ENCODE peak calls at places on chromosomes 4 and X, in five cellular contexts. One of them, this sample, is unnamed.

GRCh38 chrX:66504481-66504880 is 134.4 kb downstream of the EDA2R start:
- DNase-seq in retinal pigment epithelial cell: no peak
- DNase-seq in OCI-LY7: no peak
- DNase-seq in GM23338: no peak
- DNase-seq in hepatocyte: no peak
- DNase-seq in this sample: no peak

GRCh38 chr4:162010362-162010761 is 153.4 kb downstream of the FSTL5 start:
- DNase-seq in retinal pigment epithelial cell: no peak
- DNase-seq in OCI-LY7: no peak
- DNase-seq in GM23338: no peak
- DNase-seq in hepatocyte: no peak
- DNase-seq in this sample: peak; percentile 2

GRCh38 chr4:81424336-81424735 is 47.4 kb downstream of the RASGEF1B start:
- DNase-seq in retinal pigment epithelial cell: no peak
- DNase-seq in OCI-LY7: no peak
- DNase-seq in GM23338: peak; percentile 17
- DNase-seq in hepatocyte: no peak
- DNase-seq in this sample: no peak

GRCh38 chr4:14254252-14254651 is 626.7 kb upstream of the BOD1L1 start:
- DNase-seq in retinal pigment epithelial cell: no peak
- DNase-seq in OCI-LY7: peak; percentile 8
- DNase-seq in GM23338: peak; percentile 71
- DNase-seq in hepatocyte: peak; percentile 39
- DNase-seq in this sample: peak; percentile 11

GRCh38 chr4:67687639-67688038 is 13.3 kb downstream of the UBA6 start:
- DNase-seq in retinal pigment epithelial cell: no peak
- DNase-seq in OCI-LY7: no peak
- DNase-seq in GM23338: no peak
- DNase-seq in hepatocyte: no peak
- DNase-seq in this sample: no peak

GRCh38 chrX:112636951-112637541 is 42.7 kb downstream of the LHFPL1 start:
- DNase-seq in retinal pigment epithelial cell: no peak
- DNase-seq in OCI-LY7: no peak
- DNase-seq in GM23338: no peak
- DNase-seq in hepatocyte: no peak
- DNase-seq in this sample: peak; percentile 93

GRCh38 chr4:105598787-105599186 is 46.4 kb downstream of the ARHGEF38 start:
- DNase-seq in retinal pigment epithelial cell: no peak
- DNase-seq in OCI-LY7: no peak
- DNase-seq in GM23338: no peak
- DNase-seq in hepatocyte: peak; percentile 20
- DNase-seq in this sample: no peak

GRCh38 chr4:26860922-26861433 is 337 bp downstream of the STIM2 start:
- DNase-seq in retinal pigment epithelial cell: no peak
- DNase-seq in OCI-LY7: peak; percentile 76
- DNase-seq in GM23338: peak; percentile 54
- DNase-seq in hepatocyte: peak; percentile 77
- DNase-seq in this sample: peak; percentile 41

GRCh38 chr4:2289311-2289954 is 27.5 kb upstream of the MXD4 start:
- DNase-seq in retinal pigment epithelial cell: no peak
- DNase-seq in OCI-LY7: no peak
- DNase-seq in GM23338: no peak
- DNase-seq in hepatocyte: peak; percentile 2
- DNase-seq in this sample: no peak

GRCh38 chr4:147110968-147111367 is 165.3 kb upstream of the TTC29 start:
- DNase-seq in retinal pigment epithelial cell: no peak
- DNase-seq in OCI-LY7: no peak
- DNase-seq in GM23338: no peak
- DNase-seq in hepatocyte: peak; percentile 29
- DNase-seq in this sample: no peak

GRCh38 chr4:10655968-10656367 is 28.6 kb downstream of the CLNK start:
- DNase-seq in retinal pigment epithelial cell: peak; percentile 35
- DNase-seq in OCI-LY7: no peak
- DNase-seq in GM23338: no peak
- DNase-seq in hepatocyte: no peak
- DNase-seq in this sample: peak; percentile 75

GRCh38 chr4:147753047-147753446 is 21.2 kb downstream of the ARHGAP10 start:
- DNase-seq in retinal pigment epithelial cell: no peak
- DNase-seq in OCI-LY7: no peak
- DNase-seq in GM23338: no peak
- DNase-seq in hepatocyte: no peak
- DNase-seq in this sample: peak; percentile 48

GRCh38 chrX:55451125-55451524 is 802 bp upstream of the MAGEH1 start:
- DNase-seq in retinal pigment epithelial cell: no peak
- DNase-seq in OCI-LY7: no peak
- DNase-seq in GM23338: no peak
- DNase-seq in hepatocyte: no peak
- DNase-seq in this sample: no peak

GRCh38 chrX:153592966-153593688 is 5.8 kb downstream of the CCNQ start:
- DNase-seq in retinal pigment epithelial cell: no peak
- DNase-seq in OCI-LY7: no peak
- DNase-seq in GM23338: no peak
- DNase-seq in hepatocyte: no peak
- DNase-seq in this sample: no peak

GRCh38 chrX:45628041-45628440 is 427.4 kb upstream of the DIPK2B start:
- DNase-seq in retinal pigment epithelial cell: no peak
- DNase-seq in OCI-LY7: no peak
- DNase-seq in GM23338: no peak
- DNase-seq in hepatocyte: no peak
- DNase-seq in this sample: peak; percentile 39

GRCh38 chr4:177119693-177120092 is 190.0 kb upstream of the NEIL3 start:
- DNase-seq in retinal pigment epithelial cell: no peak
- DNase-seq in OCI-LY7: no peak
- DNase-seq in GM23338: no peak
- DNase-seq in hepatocyte: no peak
- DNase-seq in this sample: peak; percentile 16

GRCh38 chrX:13764284-13764683 is 29.7 kb downstream of the OFD1 start:
- DNase-seq in retinal pigment epithelial cell: no peak
- DNase-seq in OCI-LY7: no peak
- DNase-seq in GM23338: no peak
- DNase-seq in hepatocyte: no peak
- DNase-seq in this sample: no peak

GRCh38 chrX:24398766-24399165 is 38.3 kb downstream of the SUPT20HL1 start:
- DNase-seq in retinal pigment epithelial cell: no peak
- DNase-seq in OCI-LY7: no peak
- DNase-seq in GM23338: no peak
- DNase-seq in hepatocyte: no peak
- DNase-seq in this sample: no peak

GRCh38 chr4:5816101-5816500 is 76.8 kb downstream of the CRMP1 start:
- DNase-seq in retinal pigment epithelial cell: no peak
- DNase-seq in OCI-LY7: no peak
- DNase-seq in GM23338: no peak
- DNase-seq in hepatocyte: no peak
- DNase-seq in this sample: no peak

GRCh38 chr4:156734965-156735895 is 236.4 kb downstream of the PDGFC start:
- DNase-seq in retinal pigment epithelial cell: no peak
- DNase-seq in OCI-LY7: no peak
- DNase-seq in GM23338: no peak
- DNase-seq in hepatocyte: no peak
- DNase-seq in this sample: peak; percentile 61

GRCh38 chr4:142416711-142417275 is 429.3 kb downstream of the INPP4B start:
- DNase-seq in retinal pigment epithelial cell: no peak
- DNase-seq in OCI-LY7: no peak
- DNase-seq in GM23338: no peak
- DNase-seq in hepatocyte: no peak
- DNase-seq in this sample: peak; percentile 71

GRCh38 chr4:26751004-26751403 is 109.6 kb upstream of the STIM2 start:
- DNase-seq in retinal pigment epithelial cell: no peak
- DNase-seq in OCI-LY7: no peak
- DNase-seq in GM23338: no peak
- DNase-seq in hepatocyte: no peak
- DNase-seq in this sample: no peak

GRCh38 chr4:26803462-26803861 is 57.2 kb upstream of the STIM2 start:
- DNase-seq in retinal pigment epithelial cell: peak; percentile 79
- DNase-seq in OCI-LY7: no peak
- DNase-seq in GM23338: peak; percentile 20
- DNase-seq in hepatocyte: no peak
- DNase-seq in this sample: no peak

GRCh38 chr4:138953962-138954371 is 61.6 kb upstream of the NOCT start:
- DNase-seq in retinal pigment epithelial cell: peak; percentile 58
- DNase-seq in OCI-LY7: no peak
- DNase-seq in GM23338: no peak
- DNase-seq in hepatocyte: no peak
- DNase-seq in this sample: peak; percentile 98

GRCh38 chr4:121307441-121308327 is 73.1 kb downstream of the QRFPR start:
- DNase-seq in retinal pigment epithelial cell: peak; percentile 6
- DNase-seq in OCI-LY7: peak; percentile 28
- DNase-seq in GM23338: peak; percentile 85
- DNase-seq in hepatocyte: peak; percentile 72
- DNase-seq in this sample: peak; percentile 33

DNA sequence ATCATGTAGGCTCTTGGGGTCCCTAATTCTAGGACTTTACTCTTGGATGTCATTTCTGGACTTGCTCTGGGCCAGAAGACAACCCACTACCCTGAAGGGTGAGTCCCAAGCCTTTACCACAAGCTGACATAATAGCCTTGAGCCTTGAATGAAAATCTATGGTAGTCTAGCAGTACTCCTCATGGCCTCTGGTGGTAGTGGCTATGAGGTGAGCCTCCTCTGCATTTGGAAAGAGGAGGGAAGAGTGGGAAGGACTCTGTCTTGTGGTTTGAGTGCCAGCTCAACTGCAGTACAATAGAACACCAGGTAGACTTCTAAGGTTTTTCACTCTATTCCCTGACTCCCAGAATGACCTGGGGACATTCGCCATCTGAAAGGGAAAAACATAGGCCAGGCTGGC is 96.5 kb downstream of the DCAF12L1 start:
- DNase-seq in retinal pigment epithelial cell: no peak
- DNase-seq in OCI-LY7: no peak
- DNase-seq in GM23338: peak; percentile 12
- DNase-seq in hepatocyte: no peak
- DNase-seq in this sample: no peak
- H3K4me3 ChIP-seq in retinal pigment epithelial cell: no peak overlapping the region
- H3K4me3 ChIP-seq in OCI-LY7: no peak overlapping the region
- H3K4me3 ChIP-seq in GM23338: no peak overlapping the region
- H3K4me3 ChIP-seq in hepatocyte: no peak overlapping the region
- H3K4me3 ChIP-seq in this sample: no peak overlapping the region

GRCh38 chr4:88283661-88284377 is 542 bp downstream of the PPM1K start:
- DNase-seq in retinal pigment epithelial cell: no peak
- DNase-seq in OCI-LY7: peak; percentile 85
- DNase-seq in GM23338: peak; percentile 78
- DNase-seq in hepatocyte: peak; percentile 79
- DNase-seq in this sample: peak; percentile 41
- TF ChIP-seq CTCF in retinal pigment epithelial cell: no peak
- TF ChIP-seq CTCF in OCI-LY7: no peak
- TF ChIP-seq CTCF in GM23338: no peak
- TF ChIP-seq CTCF in hepatocyte: no peak
- TF ChIP-seq CTCF in this sample: no peak

GRCh38 chrX:94977986-94978385 is 1304.0 kb downstream of the FAM133A start:
- DNase-seq in retinal pigment epithelial cell: no peak
- DNase-seq in OCI-LY7: no peak
- DNase-seq in GM23338: no peak
- DNase-seq in hepatocyte: no peak
- DNase-seq in this sample: no peak
- H3K4me3 ChIP-seq in retinal pigment epithelial cell: no peak overlapping the region
- H3K4me3 ChIP-seq in OCI-LY7: no peak overlapping the region
- H3K4me3 ChIP-seq in GM23338: no peak overlapping the region
- H3K4me3 ChIP-seq in hepatocyte: no peak overlapping the region
- H3K4me3 ChIP-seq in this sample: no peak overlapping the region

GRCh38 chr4:186030795-186031194 is 38.2 kb upstream of the TLR3 start:
- DNase-seq in retinal pigment epithelial cell: no peak
- DNase-seq in OCI-LY7: no peak
- DNase-seq in GM23338: no peak
- DNase-seq in hepatocyte: no peak
- DNase-seq in this sample: no peak

GRCh38 chr4:186029731-186030421 is 39.1 kb upstream of the TLR3 start:
- DNase-seq in retinal pigment epithelial cell: peak; percentile 95
- DNase-seq in OCI-LY7: no peak
- DNase-seq in GM23338: peak; percentile 30
- DNase-seq in hepatocyte: peak; percentile 62
- DNase-seq in this sample: peak; percentile 69

GRCh38 chr4:186033027-186033426 is 35.9 kb upstream of the TLR3 start:
- DNase-seq in retinal pigment epithelial cell: no peak
- DNase-seq in OCI-LY7: no peak
- DNase-seq in GM23338: no peak
- DNase-seq in hepatocyte: no peak
- DNase-seq in this sample: no peak

GRCh38 chr4:186027405-186027804 is 41.6 kb upstream of the TLR3 start:
- DNase-seq in retinal pigment epithelial cell: no peak
- DNase-seq in OCI-LY7: no peak
- DNase-seq in GM23338: no peak
- DNase-seq in hepatocyte: peak; percentile 43
- DNase-seq in this sample: no peak

DNA sequence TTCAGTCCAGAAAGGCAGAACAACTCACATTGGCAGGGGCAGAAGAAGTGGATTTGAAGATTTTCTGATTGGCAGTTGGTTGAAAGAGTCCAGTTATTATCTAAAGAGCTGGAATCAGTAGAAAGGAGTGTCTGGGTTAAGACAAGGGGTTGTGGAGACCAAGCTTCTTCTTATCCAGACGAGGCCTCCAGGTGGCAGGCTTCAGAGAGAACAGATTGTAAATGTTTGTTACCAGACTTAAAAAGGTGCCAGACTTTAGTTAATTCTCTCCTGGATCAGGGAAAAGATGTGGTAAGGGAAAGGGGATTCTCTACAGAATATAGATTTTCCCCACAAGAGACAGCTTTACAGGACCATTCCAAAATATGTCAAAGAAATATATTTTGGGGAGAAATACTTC is 36.7 kb upstream of the TLR3 start:
- DNase-seq in retinal pigment epithelial cell: no peak
- DNase-seq in OCI-LY7: peak; percentile 17
- DNase-seq in GM23338: peak; percentile 57
- DNase-seq in hepatocyte: peak; percentile 32
- DNase-seq in this sample: no peak
- TF ChIP-seq CTCF in retinal pigment epithelial cell: peak; percentile 54
- TF ChIP-seq CTCF in OCI-LY7: peak; percentile 54
- TF ChIP-seq CTCF in GM23338: peak; percentile 56
- TF ChIP-seq CTCF in hepatocyte: peak; percentile 29
- TF ChIP-seq CTCF in this sample: no peak

GRCh38 chr4:86848732-86849617 is at the start of gene SLC10A6:
- DNase-seq in retinal pigment epithelial cell: no peak
- DNase-seq in OCI-LY7: no peak
- DNase-seq in GM23338: no peak
- DNase-seq in hepatocyte: no peak
- DNase-seq in this sample: no peak
- H3K4me3 ChIP-seq in retinal pigment epithelial cell: no peak within 1 kb of the TSS
- H3K4me3 ChIP-seq in OCI-LY7: no peak within 1 kb of the TSS
- H3K4me3 ChIP-seq in GM23338: no peak within 1 kb of the TSS
- H3K4me3 ChIP-seq in hepatocyte: no peak within 1 kb of the TSS
- H3K4me3 ChIP-seq in this sample: no peak within 1 kb of the TSS

GRCh38 chr4:186669735-186670134 is 53.9 kb downstream of the FAT1 start:
- DNase-seq in retinal pigment epithelial cell: no peak
- DNase-seq in OCI-LY7: no peak
- DNase-seq in GM23338: peak; percentile 30
- DNase-seq in hepatocyte: no peak
- DNase-seq in this sample: peak; percentile 27
- TF ChIP-seq CTCF in retinal pigment epithelial cell: no peak
- TF ChIP-seq CTCF in OCI-LY7: peak; percentile 20
- TF ChIP-seq CTCF in GM23338: no peak
- TF ChIP-seq CTCF in hepatocyte: no peak
- TF ChIP-seq CTCF in this sample: no peak

GRCh38 chr4:186584912-186585311 is 29.5 kb upstream of the MTNR1A start:
- DNase-seq in retinal pigment epithelial cell: no peak
- DNase-seq in OCI-LY7: no peak
- DNase-seq in GM23338: no peak
- DNase-seq in hepatocyte: no peak
- DNase-seq in this sample: no peak
- H3K4me3 ChIP-seq in retinal pigment epithelial cell: no peak overlapping the region
- H3K4me3 ChIP-seq in OCI-LY7: no peak overlapping the region
- H3K4me3 ChIP-seq in GM23338: no peak overlapping the region
- H3K4me3 ChIP-seq in hepatocyte: no peak overlapping the region
- H3K4me3 ChIP-seq in this sample: no peak overlapping the region